ENCODE peak calls at places on chromosomes 7 and 10, in four cellular contexts. P is Peyer's patch, C is colonic mucosa, Z is PC-3. A is an unnamed sample. For H3K36me3, the result is how much of the 10 kb centered on the place peaks cover.

GRCh38 chr7:124059375-124059774 is 26.5 kb upstream of the TMEM229A start:
- DNase-seq in Z (no peak), C (no peak), P (no peak), A (no peak)

GRCh38 chr10:132722391-132722790 is 63.6 kb downstream of the NKX6-2 start:
- DNase-seq in C (no peak), P (no peak), Z (no peak), A (no peak)

GRCh38 chr10:130191380-130191779 is 55.2 kb downstream of the GLRX3 start:
- DNase-seq in Z (no peak), C (no peak), P (no peak), A (no peak)

GRCh38 chr10:22437620-22438588 is 92.6 kb downstream of the SPAG6 start:
- DNase-seq in C (no peak), Z (peak), P (no peak), A (no peak)

GRCh38 chr10:77219046-77219445 is 418.6 kb downstream of the KCNMA1 start:
- DNase-seq in P (no peak), C (no peak), Z (no peak), A (no peak)

GRCh38 chr10:5843814-5844705 is 30.8 kb upstream of the GDI2 start:
- DNase-seq in Z (no peak), P (no peak), C (no peak), A (no peak)

GRCh38 chr10:6579193-6579903 is 728 bp downstream of the PRKCQ start:
- DNase-seq in P (no peak), C (no peak), Z (no peak), A (no peak)

GRCh38 chr7:134890246-134891240 is 95.8 kb upstream of the AGBL3 start:
- DNase-seq in C (no peak), Z (no peak), P (no peak), A (peak)

GRCh38 chr10:123241391-123242141 is 87.4 kb downstream of the BUB3 start:
- DNase-seq in P (peak), C (no peak), Z (no peak), A (no peak)

GRCh38 chr10:132939957-132940790 is 2.2 kb downstream of the CFAP46 start:
- DNase-seq in P (no peak), C (peak), Z (peak), A (peak)

GRCh38 chr10:92690211-92691041 is 671 bp downstream of the HHEX start:
- DNase-seq in Z (peak), C (peak), P (peak), A (no peak)

GRCh38 chr10:18594574-18595156 is 56.7 kb downstream of the NSUN6 start:
- DNase-seq in P (no peak), Z (peak), C (no peak), A (peak)
- TF ChIP-seq CTCF in P (no peak), Z (peak), C (no peak), A (peak)

GRCh38 chr7:128092221-128092620 is 61.0 kb upstream of the LRRC4 start:
- DNase-seq in Z (no peak), C (no peak), P (no peak), A (no peak)
- H3K36me3 ChIP-seq in Z (under half), C (under half), P (under half), A (under half)

GRCh38 chr10:69506834-69507643 is 55.8 kb downstream of the TSPAN15 start:
- DNase-seq in P (no peak), Z (peak), C (peak), A (no peak)
- H3K4me3 ChIP-seq in P (no peak), Z (peak), C (no peak), A (no peak)

GRCh38 chr7:99709838-99710541 is 25.0 kb downstream of the CYP3A7 start:
- DNase-seq in C (no peak), P (no peak), Z (peak), A (no peak)
- TF ChIP-seq CTCF in C (no peak), P (no peak), Z (no peak), A (no peak)